ENCODE peak calls at places on chromosome 13, in nine cellular contexts. B is A549; C is trophoblast cell; N is ovary; Q is hepatocyte; H is K562; F is CD8-positive, alpha-beta memory T cell; Z is mucosa of descending colon; X is effector memory CD4-positive, alpha-beta T cell. L is an unnamed sample.

GRCh38 chr13:45895880-45896279 is 44.3 kb upstream of the SIAH3 start:
- DNase-seq in B (no peak), C (no peak), N (no peak), Q (no peak), H (no peak), F (no peak), Z (no peak), X (no peak), L (no peak)

GRCh38 chr13:107590556-107590955 is 624.8 kb downstream of the LIG4 start:
- DNase-seq in B (no peak), C (no peak), N (no peak), Q (no peak), H (no peak), F (no peak), Z (no peak), X (no peak), L (no peak)

GRCh38 chr13:66984241-66984640 is 245.9 kb downstream of the PCDH9 start:
- DNase-seq in B (no peak), C (peak; percentile 18), N (no peak), Q (no peak), H (no peak), F (no peak), Z (no peak), X (no peak), L (no peak)

GRCh38 chr13:100534147-100534818 is 54.3 kb downstream of the GGACT start:
- DNase-seq in B (no peak), C (no peak), N (no peak), Q (no peak), H (no peak), F (no peak), Z (no peak), X (no peak), L (no peak)

GRCh38 chr13:109191422-109191821 is 562.0 kb downstream of the MYO16 start:
- DNase-seq in B (no peak), C (no peak), N (no peak), Q (no peak), H (no peak), F (no peak), Z (no peak), X (no peak), L (no peak)

GRCh38 chr13:76991432-76991795 is 467 bp upstream of the CLN5 start:
- DNase-seq in B (no peak), C (no peak), N (no peak), Q (peak; percentile 13), H (no peak), F (peak; percentile 95), Z (no peak), X (peak; percentile 79), L (peak; percentile 84)

GRCh38 chr13:28761586-28761985 is 42.8 kb upstream of the SLC46A3 start:
- DNase-seq in B (no peak), C (peak; percentile 91), N (no peak), Q (no peak), H (no peak), F (no peak), Z (no peak), X (no peak), L (no peak)

GRCh38 chr13:50162001-50162400 is 146.8 kb downstream of the KCNRG start:
- DNase-seq in B (no peak), C (no peak), N (no peak), Q (peak; percentile 47), H (no peak), F (no peak), Z (no peak), X (no peak), L (no peak)

GRCh38 chr13:61036715-61037114 is 378.9 kb downstream of the PCDH20 start:
- DNase-seq in B (no peak), C (peak; percentile 8), N (no peak), Q (no peak), H (no peak), F (no peak), Z (no peak), X (no peak), L (no peak)

GRCh38 chr13:21218351-21219043 is 42.0 kb downstream of the MRPL57 start:
- DNase-seq in B (no peak), C (no peak), N (no peak), Q (no peak), H (no peak), F (no peak), Z (no peak), X (no peak), L (peak; percentile 5)

GRCh38 chr13:24493356-24493755 is 19.2 kb downstream of the PARP4 start:
- DNase-seq in B (no peak), C (no peak), N (no peak), Q (no peak), H (no peak), F (no peak), Z (no peak), X (no peak), L (no peak)
- H3K4me1 ChIP-seq in B (no peaks in the 10 kb centered on the region), C (peaks cover 15% of the 10 kb centered on the region), N (no peaks in the 10 kb centered on the region), Q (no peaks in the 10 kb centered on the region), H (no peaks in the 10 kb centered on the region), F (no peaks in the 10 kb centered on the region), Z (no peaks in the 10 kb centered on the region), X (no peaks in the 10 kb centered on the region), L (no peaks in the 10 kb centered on the region)

DNA sequence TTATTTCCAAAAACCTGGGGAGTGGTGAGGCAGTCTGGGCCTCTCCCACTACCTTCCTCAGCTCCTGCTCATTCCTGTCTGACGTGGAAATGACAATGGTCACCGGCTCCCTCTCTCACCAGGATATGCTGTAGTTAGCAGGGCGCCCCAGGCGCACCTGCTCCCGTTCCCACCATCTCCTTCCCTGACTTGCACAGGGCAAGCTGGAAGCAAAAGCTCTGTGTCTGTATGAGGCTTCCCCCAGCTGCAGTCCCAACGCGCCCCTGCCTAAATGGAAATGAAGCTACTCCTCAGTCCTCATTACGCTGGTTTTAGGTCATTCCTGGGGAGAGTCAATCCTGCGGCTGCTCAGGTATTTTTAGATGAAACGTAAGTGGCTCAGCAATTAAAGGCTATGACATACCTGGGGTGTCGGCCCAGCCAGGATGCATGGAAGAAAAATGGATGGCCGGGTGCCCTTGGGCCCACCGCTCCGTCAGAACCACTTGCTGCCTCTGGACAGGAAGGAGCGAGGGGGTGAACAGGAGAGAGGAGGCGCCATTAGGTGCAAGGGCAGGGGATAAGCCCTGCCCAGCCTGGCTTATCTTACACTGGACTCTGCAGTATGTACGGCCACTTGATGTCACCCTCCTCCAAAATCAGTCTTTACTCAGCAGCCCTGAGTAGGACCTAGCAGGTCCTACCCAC is 32.4 kb downstream of the DHRS12 start:
- DNase-seq in B (no peak), C (no peak), N (no peak), Q (no peak), H (no peak), F (no peak), Z (no peak), X (no peak), L (no peak)
- H3K4me1 ChIP-seq in B (no peaks in the 10 kb centered on the region), C (no peaks in the 10 kb centered on the region), N (peaks cover 14% of the 10 kb centered on the region), Q (no peaks in the 10 kb centered on the region), H (no peaks in the 10 kb centered on the region), F (no peaks in the 10 kb centered on the region), Z (no peaks in the 10 kb centered on the region), X (no peaks in the 10 kb centered on the region), L (no peaks in the 10 kb centered on the region)

GRCh38 chr13:110538632-110539031 is 22.9 kb downstream of the RAB20 start:
- DNase-seq in B (no peak), C (no peak), N (peak; percentile 66), Q (no peak), H (no peak), F (no peak), Z (no peak), X (no peak), L (no peak)
- H3K4me1 ChIP-seq in B (no peaks in the 10 kb centered on the region), C (peaks cover 43% of the 10 kb centered on the region), N (peaks cover 18% of the 10 kb centered on the region), Q (peaks cover 22% of the 10 kb centered on the region), H (peaks cover 14% of the 10 kb centered on the region), F (no peaks in the 10 kb centered on the region), Z (peaks cover 24% of the 10 kb centered on the region), X (no peaks in the 10 kb centered on the region), L (no peaks in the 10 kb centered on the region)

GRCh38 chr13:113103646-113104045 is 1.9 kb upstream of the F7 start:
- DNase-seq in B (no peak), C (no peak), N (no peak), Q (no peak), H (no peak), F (no peak), Z (no peak), X (no peak), L (no peak)
- H3K4me1 ChIP-seq in B (peaks cover 31% of the 10 kb centered on the region), C (no peaks in the 10 kb centered on the region), N (no peaks in the 10 kb centered on the region), Q (peaks cover 13% of the 10 kb centered on the region), H (no peaks in the 10 kb centered on the region), F (no peaks in the 10 kb centered on the region), Z (peaks cover 3% of the 10 kb centered on the region), X (no peaks in the 10 kb centered on the region), L (no peaks in the 10 kb centered on the region)

DNA sequence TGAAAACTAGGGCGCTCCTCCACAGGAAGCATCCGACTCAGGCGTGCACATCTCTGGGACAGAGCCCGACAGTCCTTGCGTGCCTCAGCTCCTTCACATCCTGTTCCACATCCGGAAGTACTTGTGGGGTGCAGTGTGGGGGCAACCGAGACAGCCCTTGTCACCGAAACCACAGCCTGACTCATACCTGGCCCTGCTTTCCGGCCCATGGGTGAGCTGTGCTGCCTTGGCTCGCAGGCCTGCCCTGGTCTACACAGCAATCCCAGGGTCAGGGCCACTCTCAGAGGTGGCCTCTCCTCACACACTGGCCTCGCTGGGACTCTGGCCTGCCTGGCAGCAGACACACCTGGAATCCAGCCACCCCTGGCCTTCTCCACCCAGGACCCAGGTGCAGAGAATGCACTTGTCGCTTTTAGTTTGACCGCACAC is 100.4 kb downstream of the STK24 start:
- DNase-seq in B (no peak), C (no peak), N (no peak), Q (no peak), H (peak; percentile 33), F (peak; percentile 93), Z (peak; percentile 66), X (peak; percentile 84), L (peak; percentile 84)
- H3K4me1 ChIP-seq in B (peaks cover 16% of the 10 kb centered on the region), C (peaks cover 17% of the 10 kb centered on the region), N (peaks cover 11% of the 10 kb centered on the region), Q (peaks cover 20% of the 10 kb centered on the region), H (peaks cover 44% of the 10 kb centered on the region), F (peaks cover 55% of the 10 kb centered on the region), Z (peaks cover 24% of the 10 kb centered on the region), X (peaks cover 49% of the 10 kb centered on the region), L (peaks cover 58% of the 10 kb centered on the region)

L was measured in CD4-positive, alpha-beta memory T cell.